ENCODE peak calls at places on chromosomes 1 and 21, in six cellular contexts. W, N, R, J, S and K are unnamed samples.

GRCh38 chr1:43552059-43552742 is 21.5 kb downstream of the PTPRF start:
- DNase-seq in J (no peak), N (no peak), W (no peak), R (no peak), S (no peak), K (peak; percentile 58)

GRCh38 chr1:175920401-175920800 is 177.0 kb upstream of the TNR start:
- DNase-seq in S (no peak), J (no peak), N (no peak), W (no peak), R (peak; percentile 80), K (no peak)

GRCh38 chr1:110860174-110860573 is 12.8 kb upstream of the CD53 start:
- DNase-seq in R (no peak), J (no peak), W (no peak), S (no peak), N (no peak), K (no peak)

GRCh38 chr21:21373969-21374368 is 375.8 kb downstream of the NCAM2 start:
- DNase-seq in W (no peak), J (no peak), S (no peak), R (peak; percentile 10), N (no peak), K (no peak)

GRCh38 chr1:248775496-248775895 is 19.9 kb upstream of the LYPD8 start:
- DNase-seq in N (no peak), J (no peak), R (no peak), S (no peak), W (no peak), K (no peak)

GRCh38 chr21:44763050-44763378 is 38.6 kb downstream of the UBE2G2 start:
- DNase-seq in S (no peak), N (no peak), W (no peak), J (no peak), R (no peak), K (no peak)

GRCh38 chr1:98964198-98964597 is 40.5 kb downstream of the PLPPR5 start:
- DNase-seq in J (no peak), N (no peak), S (no peak), R (no peak), W (no peak), K (no peak)

GRCh38 chr1:176206006-176206960 is 803 bp downstream of the COP1 start:
- DNase-seq in R (peak; percentile 70), S (peak; percentile 33), J (peak; percentile 33), N (peak; percentile 54), W (peak; percentile 69), K (peak; percentile 36)

GRCh38 chr1:197103295-197103694 is 36.2 kb upstream of the F13B start:
- DNase-seq in W (no peak), R (peak; percentile 65), N (no peak), S (no peak), J (peak; percentile 17), K (no peak)

GRCh38 chr1:217138173-217138838 is 415.1 kb upstream of the ESRRG start:
- DNase-seq in S (no peak), R (no peak), N (no peak), J (no peak), W (no peak), K (no peak)

GRCh38 chr1:69915347-69915746 is 290.0 kb downstream of the LRRC40 start:
- DNase-seq in J (no peak), S (no peak), R (peak; percentile 28), N (no peak), W (no peak), K (no peak)

GRCh38 chr1:36108314-36108713 is 16.7 kb downstream of the COL8A2 start:
- DNase-seq in W (peak; percentile 23), R (peak; percentile 13), S (no peak), N (no peak), J (peak; percentile 67), K (no peak)

GRCh38 chr1:204453141-204453772 is 41.3 kb downstream of the PIK3C2B start:
- DNase-seq in J (no peak), W (no peak), N (no peak), S (no peak), R (no peak), K (no peak)

GRCh38 chr1:74504125-74505065 is 8.0 kb downstream of the LRRC53 start:
- DNase-seq in R (peak; percentile 36), W (peak; percentile 34), J (peak; percentile 54), N (peak; percentile 40), S (peak; percentile 43), K (peak; percentile 42)

GRCh38 chr1:58739851-58740466 is 40.1 kb upstream of the MYSM1 start:
- DNase-seq in R (peak; percentile 62), N (no peak), J (peak; percentile 36), W (peak; percentile 35), S (no peak), K (peak; percentile 44)

GRCh38 chr1:238783633-238784032 is 602.7 kb upstream of the CHRM3 start:
- DNase-seq in S (no peak), J (no peak), R (no peak), W (no peak), N (no peak), K (no peak)

GRCh38 chr1:205435904-205436573 is 14.2 kb upstream of the LEMD1 start:
- DNase-seq in J (no peak), R (peak; percentile 12), W (no peak), N (no peak), S (no peak), K (no peak)

GRCh38 chr1:32454726-32455125 is 10.1 kb upstream of the ZBTB8B start:
- DNase-seq in W (no peak), N (no peak), R (no peak), S (peak; percentile 32), J (peak; percentile 55), K (peak; percentile 21)

GRCh38 chr1:247322849-247323586 is 8.6 kb downstream of the ZNF496 start:
- DNase-seq in R (no peak), W (no peak), N (no peak), S (no peak), J (no peak), K (no peak)

GRCh38 chr1:22930235-22930912 is 42.3 kb downstream of the LACTBL1 start:
- DNase-seq in R (peak; percentile 51), J (peak; percentile 38), S (peak; percentile 33), W (peak; percentile 52), N (peak; percentile 59), K (peak; percentile 26)

GRCh38 chr1:15802234-15802965 is 5.0 kb downstream of the UQCRHL start:
- DNase-seq in W (no peak), N (no peak), J (no peak), S (no peak), R (no peak), K (no peak)

GRCh38 chr1:48362901-48363300 is 109.1 kb downstream of the SPATA6 start:
- DNase-seq in S (no peak), R (no peak), J (no peak), W (no peak), N (no peak), K (no peak)

GRCh38 chr21:42688841-42689371 is 35.5 kb downstream of the PDE9A start:
- DNase-seq in N (no peak), S (no peak), W (no peak), J (no peak), R (no peak), K (no peak)

GRCh38 chr1:235775461-235775860 is 91.2 kb downstream of the LYST start:
- DNase-seq in S (no peak), R (no peak), J (no peak), N (no peak), W (no peak), K (no peak)

GRCh38 chr1:54069792-54070548 is 16.6 kb downstream of the TCEANC2 start:
- DNase-seq in S (no peak), W (no peak), N (no peak), R (peak; percentile 76), J (peak; percentile 49), K (no peak)

GRCh38 chr1:76799700-76800099 is 67.6 kb upstream of the ST6GALNAC5 start:
- DNase-seq in N (no peak), J (no peak), R (no peak), W (no peak), S (no peak), K (peak; percentile 9)

GRCh38 chr1:89566761-89567174 is 42.1 kb downstream of the LRRC8B start:
- DNase-seq in W (no peak), N (peak; percentile 68), J (no peak), S (peak; percentile 62), R (peak; percentile 62), K (peak; percentile 57)

GRCh38 chr1:214326406-214326805 is 45.4 kb downstream of the SMYD2 start:
- DNase-seq in N (no peak), J (no peak), S (no peak), W (no peak), R (no peak), K (no peak)
- H3K27ac ChIP-seq in N (no peak overlapping the region), J (no peak overlapping the region), S (no peak overlapping the region), W (no peak overlapping the region), R (no peak overlapping the region), K (no peak overlapping the region)

DNA sequence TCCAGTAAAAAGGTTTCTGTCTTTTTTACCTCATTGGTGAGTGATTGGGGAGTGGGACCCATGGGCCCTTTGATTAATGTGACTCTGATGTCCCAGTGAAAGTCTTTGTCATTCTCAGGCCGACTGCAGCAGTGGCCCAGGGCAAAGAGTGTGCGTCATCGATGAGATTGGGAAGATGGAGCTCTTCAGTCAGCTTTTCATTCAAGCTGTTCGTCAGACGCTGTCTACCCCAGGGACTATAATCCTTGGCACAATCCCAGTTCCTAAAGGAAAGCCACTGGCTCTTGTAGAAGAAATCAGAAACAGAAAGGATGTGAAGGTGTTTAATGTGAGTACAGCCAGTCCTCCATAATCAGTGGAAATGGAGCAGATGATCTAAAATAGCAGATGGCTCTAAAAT is 19.4 kb downstream of the NTPCR start:
- DNase-seq in N (no peak), R (no peak), W (no peak), S (no peak), J (no peak), K (no peak)
- H3K27ac ChIP-seq in N (peak overlapping the region; percentile 72), R (no peak overlapping the region), W (no peak overlapping the region), S (no peak overlapping the region), J (no peak overlapping the region), K (no peak overlapping the region)

GRCh38 chr1:2274231-2274967 is 46.3 kb downstream of the SKI start:
- DNase-seq in W (no peak), R (no peak), N (peak; percentile 52), J (no peak), S (no peak), K (no peak)
- H3K27ac ChIP-seq in W (no peak overlapping the region), R (no peak overlapping the region), N (peak overlapping the region; percentile 25), J (no peak overlapping the region), S (peak overlapping the region; percentile 66), K (no peak overlapping the region)

DNA sequence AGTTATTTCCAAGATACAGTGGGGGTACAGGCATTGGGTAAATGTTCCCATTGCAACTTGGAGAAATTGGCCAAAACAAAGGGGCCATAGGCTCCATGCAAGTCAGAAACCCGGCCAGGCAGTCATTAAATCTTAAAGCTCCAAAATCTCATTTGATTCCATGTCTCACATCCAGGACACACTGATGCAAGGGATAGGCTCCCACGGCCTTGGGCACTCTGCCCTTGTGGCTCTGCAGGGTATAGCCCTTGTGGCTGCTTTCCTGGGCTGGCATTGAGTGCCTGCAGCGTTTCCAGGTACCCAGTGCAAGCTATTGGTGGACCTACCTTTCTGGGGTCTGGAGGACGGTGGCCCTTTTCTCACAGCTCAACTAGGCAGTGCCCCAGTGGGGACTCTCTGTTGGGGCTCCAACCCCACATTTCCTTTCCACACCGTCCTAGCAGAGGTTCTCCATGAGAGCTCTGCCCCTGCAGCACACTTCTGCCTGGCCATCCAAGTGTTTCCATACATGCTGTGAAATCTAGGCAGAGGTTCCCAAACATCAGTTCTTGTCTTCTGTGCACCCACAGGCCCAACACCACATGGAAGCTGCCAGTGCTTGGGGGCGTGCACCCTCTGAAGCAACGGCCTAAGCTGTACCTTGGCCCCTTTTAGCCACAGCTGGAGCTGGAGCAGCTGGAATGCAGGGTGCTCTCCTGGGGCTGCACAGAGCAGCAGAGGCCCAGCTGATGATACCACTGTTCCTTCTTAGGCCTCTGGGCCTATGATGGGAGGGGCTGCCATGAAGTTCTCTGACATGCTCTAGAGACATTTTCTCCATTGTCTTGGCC is 67.3 kb downstream of the HS2ST1 start:
- DNase-seq in W (no peak), S (peak; percentile 43), J (no peak), R (no peak), N (no peak), K (no peak)
- H3K27ac ChIP-seq in W (no peak overlapping the region), S (no peak overlapping the region), J (no peak overlapping the region), R (no peak overlapping the region), N (no peak overlapping the region), K (no peak overlapping the region)